ENCODE peak calls at places on chromosomes 4 and X, in six cellular contexts. V is sciatic nerve, C is amniotic stem cell, H is dorsolateral prefrontal cortex, S is AG08396, R is NCI-H748 treated with DMSO at 0.1 percent for 48 hours. B is an unnamed sample.

GRCh38 chrX:19678941-19679340 is 163.6 kb upstream of the MAP3K15 start:
- DNase-seq in S (no peak), H (no peak), V (no peak), R (no peak), C (no peak), B (peak; percentile 65)

GRCh38 chr4:127229866-127230608 is 402.7 kb upstream of the INTU start:
- DNase-seq in R (no peak), S (no peak), H (no peak), V (no peak), C (no peak), B (no peak)

GRCh38 chr4:169205146-169205806 is 65.5 kb downstream of the SH3RF1 start:
- DNase-seq in R (no peak), V (no peak), S (no peak), H (no peak), C (no peak), B (no peak)

GRCh38 chr4:14878681-14879080 is 123.6 kb upstream of the CPEB2 start:
- DNase-seq in H (no peak), V (no peak), C (no peak), S (no peak), R (no peak), B (no peak)

GRCh38 chr4:123599061-123599919 is 202.7 kb downstream of the SPRY1 start:
- DNase-seq in R (no peak), C (no peak), S (no peak), H (no peak), V (no peak), B (no peak)

GRCh38 chrX:34859191-34859590 is 83.4 kb upstream of the FAM47B start:
- DNase-seq in C (no peak), S (no peak), V (no peak), H (no peak), R (no peak), B (no peak)

GRCh38 chr4:1370321-1371124 is 23.5 kb downstream of the UVSSA start:
- DNase-seq in V (peak; percentile 56), S (no peak), C (no peak), H (no peak), R (no peak), B (no peak)

GRCh38 chrX:149631293-149632165 is at the start of gene TMEM185A:
- DNase-seq in S (peak; percentile 73), C (no peak), R (peak; percentile 17), V (peak; percentile 76), H (peak; percentile 42), B (peak; percentile 92)

GRCh38 chrX:69614896-69615295 is 1.0 kb upstream of the EDA start:
- DNase-seq in S (no peak), H (no peak), C (no peak), V (no peak), R (no peak), B (no peak)

GRCh38 chrX:18676470-18676869 is 4.6 kb upstream of the RS1 start:
- DNase-seq in S (no peak), V (no peak), R (peak; percentile 12), H (no peak), C (no peak), B (no peak)

GRCh38 chrX:83759872-83760271 is 101.1 kb upstream of the CYLC1 start:
- DNase-seq in R (no peak), H (no peak), V (no peak), C (no peak), S (peak; percentile 2), B (no peak)

GRCh38 chr4:15963001-15963451 is at the start of gene FGFBP2:
- DNase-seq in V (peak; percentile 69), S (peak; percentile 48), C (peak; percentile 34), R (no peak), H (no peak), B (peak; percentile 67)

GRCh38 chrX:30935985-30936384 is 46.9 kb upstream of the TAB3 start:
- DNase-seq in C (no peak), H (no peak), R (no peak), S (peak; percentile 34), V (no peak), B (no peak)

GRCh38 chr4:93573285-93573684 is 255.3 kb upstream of the ATOH1 start:
- DNase-seq in R (no peak), H (no peak), S (no peak), C (no peak), V (no peak), B (no peak)

GRCh38 chrX:281166-281999 is at the start of gene PLCXD1:
- DNase-seq in C (no peak), H (peak; percentile 20), R (no peak), V (peak; percentile 57), S (no peak), B (peak; percentile 68)

GRCh38 chrX:152832520-152832919 is 1.7 kb downstream of the NSDHL start:
- DNase-seq in S (no peak), C (no peak), R (no peak), V (no peak), H (no peak), B (no peak)

GRCh38 chr4:86947494-86948120 is 12.8 kb downstream of the AFF1 start:
- DNase-seq in R (no peak), S (no peak), C (no peak), V (no peak), H (no peak), B (no peak)

GRCh38 chr4:168887809-168888208 is 122.2 kb downstream of the CBR4 start:
- DNase-seq in S (no peak), H (no peak), R (no peak), V (no peak), C (no peak), B (no peak)

GRCh38 chr4:65482410-65482809 is 187.9 kb downstream of the EPHA5 start:
- DNase-seq in R (no peak), S (no peak), C (no peak), H (no peak), V (no peak), B (no peak)

GRCh38 chr4:142404191-142404611 is 441.9 kb downstream of the INPP4B start:
- DNase-seq in V (no peak), C (peak; percentile 68), S (peak; percentile 56), H (no peak), R (no peak), B (peak; percentile 82)

GRCh38 chrX:27575565-27575964 is 14.6 kb upstream of the DCAF8L2 start:
- DNase-seq in V (no peak), R (no peak), C (no peak), H (no peak), S (no peak), B (no peak)

GRCh38 chrX:26922278-26922677 is 540.9 kb downstream of the PPP4R3C start:
- DNase-seq in S (no peak), C (no peak), V (no peak), R (no peak), H (no peak), B (no peak)

GRCh38 chrX:46757593-46757992 is 1.3 kb downstream of the SLC9A7 start:
- DNase-seq in V (no peak), R (no peak), S (no peak), C (no peak), H (no peak), B (no peak)

B was measured in activated effector memory CD4-positive, alpha-beta T cell treated with anti-CD3 and anti-CD28 coated beads, Interleukin-2, amount 50 U/mL, for 16 hours.